ENCODE peak calls at places on chromosomes 11 and 22, in ten cellular contexts. F is COR-L47; V is T-cell; R is body of pancreas; C is myocyte; X is activated CD8-positive, alpha-beta memory T cell treated with anti-CD3 and anti-CD28 coated beads, Interleukin-2, amount 50 U/mL, for 48 hours; K is hypothalamus; S is activated gamma-delta T cell; W is testis; H is AG20443. J is an unnamed sample.

GRCh38 chr22:46290843-46291785 is 5.6 kb upstream of the GTSE1 start:
- DNase-seq in F (peak; percentile 67), V (no peak), R (no peak), C (no peak), X (no peak), K (no peak), S (no peak), W (no peak), H (no peak), J (no peak)

GRCh38 chr11:20131744-20132666 is 28.3 kb downstream of the DBX1 start:
- DNase-seq in F (peak; percentile 21), V (peak; percentile 20), R (peak; percentile 70), C (no peak), X (peak; percentile 71), K (no peak), S (no peak), W (peak; percentile 78), H (peak; percentile 85), J (no peak)

GRCh38 chr11:126345759-126346585 is 9.5 kb upstream of the ST3GAL4 start:
- DNase-seq in F (no peak), V (no peak), R (peak; percentile 75), C (no peak), X (no peak), K (no peak), S (no peak), W (peak; percentile 88), H (peak; percentile 78), J (no peak)

GRCh38 chr11:75490221-75491181 is 35.2 kb downstream of the GDPD5 start:
- DNase-seq in F (no peak), V (no peak), R (no peak), C (peak; percentile 41), X (no peak), K (no peak), S (no peak), W (no peak), H (no peak), J (no peak)

GRCh38 chr22:46245515-46245914 is 4.6 kb downstream of the CDPF1 start:
- DNase-seq in F (peak; percentile 83), V (no peak), R (peak; percentile 25), C (peak; percentile 25), X (no peak), K (peak; percentile 27), S (no peak), W (no peak), H (peak; percentile 24), J (no peak)

GRCh38 chr11:26225643-26226042 is 106.3 kb upstream of the ANO3 start:
- DNase-seq in F (no peak), V (no peak), R (no peak), C (no peak), X (no peak), K (no peak), S (no peak), W (no peak), H (no peak), J (no peak)

GRCh38 chr11:36213050-36213840 is 76.0 kb downstream of the COMMD9 start:
- DNase-seq in F (peak; percentile 53), V (no peak), R (no peak), C (no peak), X (no peak), K (peak; percentile 19), S (no peak), W (no peak), H (no peak), J (no peak)

GRCh38 chr11:28461846-28462245 is 353.7 kb downstream of the METTL15 start:
- DNase-seq in F (no peak), V (no peak), R (no peak), C (no peak), X (no peak), K (no peak), S (no peak), W (no peak), H (no peak), J (no peak)